ENCODE peak calls at places on chromosomes 13 and 19, in six cellular contexts. W is posterior cingulate gyrus; N is neural progenitor cell; X is posterior vena cava; O is NCI-H748 treated with DMSO at 0.1 percent for 48 hours; V is stimulated activated CD4-positive, alpha-beta T cell treated with anti-CD3 and anti-CD28 coated beads, Interleukin-12 subunit alpha, Interleukin-12 subunit beta, amount 100 ng/mL, for 24 hours. Y is an unnamed sample.
A peak's percentile ranks its signal among the peaks of the same experiment; 100 is the strongest.

GRCh38 chr13:104779311-104779710 is 1713.1 kb upstream of the SLC10A2 start:
- DNase-seq in W (no peak), N (peak; percentile 21), X (no peak), O (no peak), V (no peak), Y (no peak)

GRCh38 chr13:111966969-111967368 is 100.0 kb upstream of the SOX1 start:
- DNase-seq in W (no peak), N (no peak), X (no peak), O (no peak), V (no peak), Y (no peak)

GRCh38 chr13:46575321-46575721 is 22.4 kb downstream of the LRCH1 start:
- DNase-seq in W (no peak), N (no peak), X (no peak), O (no peak), V (no peak), Y (no peak)

GRCh38 chr13:28425796-28426195 is 69.1 kb downstream of the FLT1 start:
- DNase-seq in W (no peak), N (no peak), X (no peak), O (no peak), V (no peak), Y (no peak)

GRCh38 chr13:60016229-60016628 is 147.5 kb downstream of the DIAPH3 start:
- DNase-seq in W (no peak), N (no peak), X (no peak), O (no peak), V (no peak), Y (no peak)

GRCh38 chr19:15265849-15266248 is 33.6 kb upstream of the EPHX3 start:
- DNase-seq in W (peak; percentile 97), N (no peak), X (peak; percentile 96), O (no peak), V (no peak), Y (peak; percentile 90)

GRCh38 chr13:112062619-112063308 is 4.2 kb upstream of the SOX1 start:
- DNase-seq in W (no peak), N (peak; percentile 91), X (no peak), O (no peak), V (no peak), Y (peak; percentile 29)

GRCh38 chr13:90645582-90645981 is 701.9 kb upstream of the MIR17HG start:
- DNase-seq in W (no peak), N (no peak), X (no peak), O (no peak), V (no peak), Y (no peak)

GRCh38 chr19:32336259-32337111 is 8.9 kb upstream of the ZNF507 start:
- DNase-seq in W (no peak), N (no peak), X (no peak), O (no peak), V (no peak), Y (no peak)

GRCh38 chr19:33750587-33751385 is 45.9 kb upstream of the KCTD15 start:
- DNase-seq in W (no peak), N (no peak), X (no peak), O (no peak), V (no peak), Y (no peak)

GRCh38 chr13:26629260-26629659 is 71.8 kb downstream of the WASF3 start:
- DNase-seq in W (no peak), N (no peak), X (no peak), O (no peak), V (no peak), Y (no peak)

GRCh38 chr19:14553939-14554243 is 18.0 kb downstream of the NDUFB7 start:
- DNase-seq in W (no peak), N (no peak), X (no peak), O (no peak), V (no peak), Y (no peak)

GRCh38 chr19:49910179-49910578 is 13.5 kb upstream of the IL4I1 start:
- DNase-seq in W (no peak), N (no peak), X (no peak), O (no peak), V (no peak), Y (no peak)

GRCh38 chr13:45396548-45397095 is 21.6 kb downstream of the SLC25A30 start:
- DNase-seq in W (no peak), N (no peak), X (no peak), O (no peak), V (no peak), Y (no peak)

GRCh38 chr19:35459414-35460082 is 11.5 kb downstream of the FFAR2 start:
- DNase-seq in W (no peak), N (no peak), X (no peak), O (no peak), V (no peak), Y (no peak)

GRCh38 chr13:40193290-40194203 is 472.9 kb downstream of the FOXO1 start:
- DNase-seq in W (no peak), N (no peak), X (no peak), O (no peak), V (no peak), Y (peak; percentile 21)

GRCh38 chr19:4431808-4432674 is 25.6 kb downstream of the UBXN6 start:
- DNase-seq in W (peak; percentile 84), N (no peak), X (no peak), O (no peak), V (no peak), Y (no peak)

GRCh38 chr13:44088911-44089851 is 209.5 kb downstream of the LACC1 start:
- DNase-seq in W (no peak), N (no peak), X (no peak), O (no peak), V (no peak), Y (no peak)

GRCh38 chr13:23386533-23386932 is 47.0 kb downstream of the SACS start:
- DNase-seq in W (no peak), N (no peak), X (no peak), O (no peak), V (no peak), Y (no peak)

GRCh38 chr13:113474179-113474578 is 16.3 kb downstream of the DCUN1D2 start:
- DNase-seq in W (no peak), N (no peak), X (no peak), O (no peak), V (no peak), Y (no peak)

Y was measured in substantia nigra.